ENCODE peak calls at places on chromosomes 11 and 22, in four cellular contexts. X is K562, M is HepG2, Q is GM12878. K is an unnamed sample.

GRCh38 chr11:12691473-12691872 is 17.3 kb downstream of the TEAD1 start:
- DNase-seq in Q (no peak), X (peak), M (peak), K (no peak)

GRCh38 chr11:96279421-96280290 is 63.3 kb downstream of the MAML2 start:
- DNase-seq in M (no peak), X (peak), Q (no peak), K (no peak)

GRCh38 chr22:39117585-39118191 is 20.6 kb downstream of the APOBEC3H start:
- DNase-seq in Q (peak), X (peak), M (peak), K (peak)

GRCh38 chr22:19984201-19984753 is 32.3 kb downstream of the ARVCF start:
- DNase-seq in M (no peak), X (peak), Q (no peak), K (no peak)

GRCh38 chr11:46669606-46670243 is 30.7 kb downstream of the ARHGAP1 start:
- DNase-seq in X (peak), M (peak), Q (no peak), K (no peak)

GRCh38 chr11:86818466-86819282 is 18.3 kb downstream of the PRSS23 start:
- DNase-seq in M (peak), Q (peak), X (peak), K (no peak)

GRCh38 chr11:96524475-96524874 is 134.7 kb downstream of the JRKL start:
- DNase-seq in M (no peak), X (no peak), Q (no peak), K (no peak)

GRCh38 chr11:63277345-63277943 is 34.0 kb upstream of the SLC22A25 start:
- DNase-seq in M (peak), X (peak), Q (no peak), K (no peak)

GRCh38 chr11:16902182-16902581 is 112.0 kb downstream of the PLEKHA7 start:
- DNase-seq in Q (peak), M (no peak), X (no peak), K (no peak)

GRCh38 chr11:76219243-76219642 is 12.9 kb upstream of the WNT11 start:
- DNase-seq in Q (no peak), X (no peak), M (no peak), K (no peak)

GRCh38 chr11:117271208-117271607 is 19.9 kb upstream of the BACE1-AS start:
- DNase-seq in M (peak), X (no peak), Q (no peak), K (no peak)

GRCh38 chr11:117269856-117270255 is 21.3 kb upstream of the BACE1-AS start:
- DNase-seq in M (no peak), X (no peak), Q (no peak), K (no peak)

GRCh38 chr11:117273550-117274289 is 17.4 kb upstream of the BACE1-AS start:
- DNase-seq in M (no peak), X (no peak), Q (no peak), K (no peak)
- TF ChIP-seq TCF7 in M (no peak), X (no peak), Q (no peak), K (no peak)

GRCh38 chr11:128757886-128758612 is 64.2 kb downstream of the FLI1 start:
- DNase-seq in X (no peak), Q (peak), M (no peak), K (no peak)
- TF ChIP-seq TCF7 in X (no peak), Q (no peak), M (no peak), K (no peak)

DNA sequence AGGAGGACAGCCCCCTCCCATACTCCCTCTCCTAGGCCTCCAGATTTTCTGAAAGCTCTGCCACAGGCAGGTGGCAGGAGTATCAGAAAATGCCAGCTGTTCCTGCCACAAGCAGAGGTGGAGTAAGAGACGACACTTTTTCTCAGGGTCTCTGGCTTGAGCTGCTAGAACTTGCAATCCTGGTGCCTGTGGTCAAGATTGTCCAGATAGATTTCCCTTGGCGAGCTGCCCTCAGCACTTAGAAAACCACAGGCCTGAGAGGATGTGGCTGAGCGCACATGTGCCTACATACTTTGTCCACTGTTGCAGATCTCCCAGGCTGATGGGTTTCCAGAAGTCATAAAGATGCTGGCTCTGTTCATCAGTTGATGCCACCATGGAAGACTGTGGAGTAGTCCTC is 65.7 kb upstream of the NAV2 start:
- DNase-seq in M (no peak), Q (no peak), X (no peak), K (no peak)
- TF ChIP-seq TCF7 in M (no peak), Q (no peak), X (no peak), K (no peak)

GRCh38 chr22:37403267-37403960 is 23.9 kb downstream of the ELFN2 start:
- DNase-seq in Q (no peak), X (no peak), M (no peak), K (peak)
- TF ChIP-seq TCF7 in Q (no peak), X (no peak), M (no peak), K (no peak)

K was measured in WTC11.